ENCODE peak calls at places on chromosomes 4 and X, in six cellular contexts. One of them, this sample, is unnamed.
A peak's percentile ranks its signal among the peaks of the same experiment; 100 is the strongest.

GRCh38 chr4:125085-125820 is 952 bp downstream of the ZNF718 start:
- DNase-seq in Ammon's horn: no peak
- DNase-seq in stimulated activated effector memory CD8-positive, alpha-beta T cell treated with anti-CD3 and anti-CD28 coated beads, Interleukin-12 subunit alpha, Interleukin-12 subunit beta, amount 100 ng/mL, for 72 hours: no peak
- DNase-seq in hepatocyte: peak; percentile 79
- DNase-seq in NCI-H1105 treated with DMSO at 0.1 percent for 48 hours: no peak
- DNase-seq in IMR-90: peak; percentile 17
- DNase-seq in this sample: peak; percentile 31

GRCh38 chrX:17590892-17591740 is 146.2 kb upstream of the SCML1 start:
- DNase-seq in hepatocyte: peak; percentile 68
- DNase-seq in IMR-90: peak; percentile 80
- DNase-seq in Ammon's horn: peak; percentile 69
- DNase-seq in stimulated activated effector memory CD8-positive, alpha-beta T cell treated with anti-CD3 and anti-CD28 coated beads, Interleukin-12 subunit alpha, Interleukin-12 subunit beta, amount 100 ng/mL, for 72 hours: no peak
- DNase-seq in NCI-H1105 treated with DMSO at 0.1 percent for 48 hours: peak; percentile 65
- DNase-seq in this sample: peak; percentile 67

GRCh38 chrX:114626323-114626722 is 42.4 kb downstream of the HTR2C start:
- DNase-seq in NCI-H1105 treated with DMSO at 0.1 percent for 48 hours: no peak
- DNase-seq in IMR-90: peak; percentile 3
- DNase-seq in stimulated activated effector memory CD8-positive, alpha-beta T cell treated with anti-CD3 and anti-CD28 coated beads, Interleukin-12 subunit alpha, Interleukin-12 subunit beta, amount 100 ng/mL, for 72 hours: no peak
- DNase-seq in hepatocyte: peak; percentile 55
- DNase-seq in Ammon's horn: no peak
- DNase-seq in this sample: no peak

GRCh38 chrX:24231169-24231568 is 81.6 kb downstream of the ZFX start:
- DNase-seq in stimulated activated effector memory CD8-positive, alpha-beta T cell treated with anti-CD3 and anti-CD28 coated beads, Interleukin-12 subunit alpha, Interleukin-12 subunit beta, amount 100 ng/mL, for 72 hours: no peak
- DNase-seq in Ammon's horn: peak; percentile 27
- DNase-seq in hepatocyte: peak; percentile 76
- DNase-seq in NCI-H1105 treated with DMSO at 0.1 percent for 48 hours: no peak
- DNase-seq in IMR-90: peak; percentile 93
- DNase-seq in this sample: peak; percentile 88

GRCh38 chr4:26175016-26175786 is 145.6 kb upstream of the RBPJ start:
- DNase-seq in NCI-H1105 treated with DMSO at 0.1 percent for 48 hours: no peak
- DNase-seq in Ammon's horn: no peak
- DNase-seq in hepatocyte: no peak
- DNase-seq in stimulated activated effector memory CD8-positive, alpha-beta T cell treated with anti-CD3 and anti-CD28 coated beads, Interleukin-12 subunit alpha, Interleukin-12 subunit beta, amount 100 ng/mL, for 72 hours: no peak
- DNase-seq in IMR-90: no peak
- DNase-seq in this sample: no peak

GRCh38 chr4:167000141-167000852 is 234.0 kb downstream of the SPOCK3 start:
- DNase-seq in Ammon's horn: no peak
- DNase-seq in hepatocyte: peak; percentile 37
- DNase-seq in IMR-90: no peak
- DNase-seq in stimulated activated effector memory CD8-positive, alpha-beta T cell treated with anti-CD3 and anti-CD28 coated beads, Interleukin-12 subunit alpha, Interleukin-12 subunit beta, amount 100 ng/mL, for 72 hours: no peak
- DNase-seq in NCI-H1105 treated with DMSO at 0.1 percent for 48 hours: no peak
- DNase-seq in this sample: peak; percentile 16

GRCh38 chrX:1393871-1394615 is 2.1 kb upstream of the SLC25A6 start:
- DNase-seq in hepatocyte: no peak
- DNase-seq in IMR-90: no peak
- DNase-seq in stimulated activated effector memory CD8-positive, alpha-beta T cell treated with anti-CD3 and anti-CD28 coated beads, Interleukin-12 subunit alpha, Interleukin-12 subunit beta, amount 100 ng/mL, for 72 hours: no peak
- DNase-seq in NCI-H1105 treated with DMSO at 0.1 percent for 48 hours: no peak
- DNase-seq in Ammon's horn: no peak
- DNase-seq in this sample: no peak

GRCh38 chrX:63855896-63856295 is 70.9 kb upstream of the ARHGEF9 start:
- DNase-seq in IMR-90: peak; percentile 14
- DNase-seq in stimulated activated effector memory CD8-positive, alpha-beta T cell treated with anti-CD3 and anti-CD28 coated beads, Interleukin-12 subunit alpha, Interleukin-12 subunit beta, amount 100 ng/mL, for 72 hours: no peak
- DNase-seq in NCI-H1105 treated with DMSO at 0.1 percent for 48 hours: no peak
- DNase-seq in Ammon's horn: no peak
- DNase-seq in hepatocyte: no peak
- DNase-seq in this sample: peak; percentile 8

GRCh38 chr4:7462509-7462971 is 27.8 kb upstream of the PSAPL1 start:
- DNase-seq in IMR-90: peak; percentile 2
- DNase-seq in hepatocyte: peak; percentile 80
- DNase-seq in NCI-H1105 treated with DMSO at 0.1 percent for 48 hours: peak; percentile 61
- DNase-seq in stimulated activated effector memory CD8-positive, alpha-beta T cell treated with anti-CD3 and anti-CD28 coated beads, Interleukin-12 subunit alpha, Interleukin-12 subunit beta, amount 100 ng/mL, for 72 hours: no peak
- DNase-seq in Ammon's horn: peak; percentile 80
- DNase-seq in this sample: peak; percentile 23

GRCh38 chrX:20414781-20415445 is 148.2 kb upstream of the RPS6KA3 start:
- DNase-seq in stimulated activated effector memory CD8-positive, alpha-beta T cell treated with anti-CD3 and anti-CD28 coated beads, Interleukin-12 subunit alpha, Interleukin-12 subunit beta, amount 100 ng/mL, for 72 hours: no peak
- DNase-seq in hepatocyte: no peak
- DNase-seq in Ammon's horn: no peak
- DNase-seq in NCI-H1105 treated with DMSO at 0.1 percent for 48 hours: no peak
- DNase-seq in IMR-90: peak; percentile 47
- DNase-seq in this sample: peak; percentile 79

GRCh38 chrX:101619336-101619735 is 1.5 kb upstream of the ARMCX6 start:
- DNase-seq in IMR-90: peak; percentile 22
- DNase-seq in NCI-H1105 treated with DMSO at 0.1 percent for 48 hours: peak; percentile 73
- DNase-seq in hepatocyte: peak; percentile 48
- DNase-seq in Ammon's horn: no peak
- DNase-seq in stimulated activated effector memory CD8-positive, alpha-beta T cell treated with anti-CD3 and anti-CD28 coated beads, Interleukin-12 subunit alpha, Interleukin-12 subunit beta, amount 100 ng/mL, for 72 hours: no peak
- DNase-seq in this sample: peak; percentile 39

GRCh38 chr4:88846232-88846790 is 148.7 kb upstream of the NAP1L5 start:
- DNase-seq in stimulated activated effector memory CD8-positive, alpha-beta T cell treated with anti-CD3 and anti-CD28 coated beads, Interleukin-12 subunit alpha, Interleukin-12 subunit beta, amount 100 ng/mL, for 72 hours: no peak
- DNase-seq in hepatocyte: no peak
- DNase-seq in IMR-90: peak; percentile 28
- DNase-seq in Ammon's horn: no peak
- DNase-seq in NCI-H1105 treated with DMSO at 0.1 percent for 48 hours: no peak
- DNase-seq in this sample: no peak

GRCh38 chr4:4659871-4660651 is 118.2 kb upstream of the STX18 start:
- DNase-seq in IMR-90: peak; percentile 94
- DNase-seq in hepatocyte: no peak
- DNase-seq in NCI-H1105 treated with DMSO at 0.1 percent for 48 hours: no peak
- DNase-seq in Ammon's horn: no peak
- DNase-seq in stimulated activated effector memory CD8-positive, alpha-beta T cell treated with anti-CD3 and anti-CD28 coated beads, Interleukin-12 subunit alpha, Interleukin-12 subunit beta, amount 100 ng/mL, for 72 hours: no peak
- DNase-seq in this sample: peak; percentile 93

GRCh38 chrX:3192835-3193234 is 151.6 kb downstream of the ARSF start:
- DNase-seq in stimulated activated effector memory CD8-positive, alpha-beta T cell treated with anti-CD3 and anti-CD28 coated beads, Interleukin-12 subunit alpha, Interleukin-12 subunit beta, amount 100 ng/mL, for 72 hours: no peak
- DNase-seq in hepatocyte: no peak
- DNase-seq in Ammon's horn: no peak
- DNase-seq in IMR-90: no peak
- DNase-seq in NCI-H1105 treated with DMSO at 0.1 percent for 48 hours: no peak
- DNase-seq in this sample: no peak

GRCh38 chrX:63330681-63331080 is 20.5 kb downstream of the SPIN4 start:
- DNase-seq in NCI-H1105 treated with DMSO at 0.1 percent for 48 hours: no peak
- DNase-seq in hepatocyte: no peak
- DNase-seq in IMR-90: no peak
- DNase-seq in Ammon's horn: no peak
- DNase-seq in stimulated activated effector memory CD8-positive, alpha-beta T cell treated with anti-CD3 and anti-CD28 coated beads, Interleukin-12 subunit alpha, Interleukin-12 subunit beta, amount 100 ng/mL, for 72 hours: no peak
- DNase-seq in this sample: no peak

GRCh38 chrX:129875669-129876068 is 30.3 kb upstream of the UTP14A start:
- DNase-seq in Ammon's horn: no peak
- DNase-seq in stimulated activated effector memory CD8-positive, alpha-beta T cell treated with anti-CD3 and anti-CD28 coated beads, Interleukin-12 subunit alpha, Interleukin-12 subunit beta, amount 100 ng/mL, for 72 hours: no peak
- DNase-seq in NCI-H1105 treated with DMSO at 0.1 percent for 48 hours: no peak
- DNase-seq in IMR-90: peak; percentile 76
- DNase-seq in hepatocyte: no peak
- DNase-seq in this sample: peak; percentile 80

GRCh38 chr4:76197971-76198410 is 15.6 kb downstream of the SCARB2 start:
- DNase-seq in hepatocyte: peak; percentile 62
- DNase-seq in Ammon's horn: peak; percentile 93
- DNase-seq in NCI-H1105 treated with DMSO at 0.1 percent for 48 hours: peak; percentile 88
- DNase-seq in stimulated activated effector memory CD8-positive, alpha-beta T cell treated with anti-CD3 and anti-CD28 coated beads, Interleukin-12 subunit alpha, Interleukin-12 subunit beta, amount 100 ng/mL, for 72 hours: no peak
- DNase-seq in IMR-90: peak; percentile 69
- DNase-seq in this sample: peak; percentile 84

GRCh38 chrX:38805294-38806053 is 4.2 kb downstream of the MID1IP1 start:
- DNase-seq in NCI-H1105 treated with DMSO at 0.1 percent for 48 hours: peak; percentile 27
- DNase-seq in Ammon's horn: peak; percentile 51
- DNase-seq in stimulated activated effector memory CD8-positive, alpha-beta T cell treated with anti-CD3 and anti-CD28 coated beads, Interleukin-12 subunit alpha, Interleukin-12 subunit beta, amount 100 ng/mL, for 72 hours: peak; percentile 27
- DNase-seq in IMR-90: peak; percentile 75
- DNase-seq in hepatocyte: peak; percentile 77
- DNase-seq in this sample: peak; percentile 58

GRCh38 chr4:92953462-92953861 is 649.7 kb downstream of the GRID2 start:
- DNase-seq in stimulated activated effector memory CD8-positive, alpha-beta T cell treated with anti-CD3 and anti-CD28 coated beads, Interleukin-12 subunit alpha, Interleukin-12 subunit beta, amount 100 ng/mL, for 72 hours: no peak
- DNase-seq in Ammon's horn: no peak
- DNase-seq in IMR-90: no peak
- DNase-seq in NCI-H1105 treated with DMSO at 0.1 percent for 48 hours: no peak
- DNase-seq in hepatocyte: no peak
- DNase-seq in this sample: no peak

GRCh38 chr4:154908168-154908567 is 127.1 kb downstream of the RBM46 start:
- DNase-seq in NCI-H1105 treated with DMSO at 0.1 percent for 48 hours: no peak
- DNase-seq in Ammon's horn: no peak
- DNase-seq in stimulated activated effector memory CD8-positive, alpha-beta T cell treated with anti-CD3 and anti-CD28 coated beads, Interleukin-12 subunit alpha, Interleukin-12 subunit beta, amount 100 ng/mL, for 72 hours: no peak
- DNase-seq in hepatocyte: peak; percentile 25
- DNase-seq in IMR-90: no peak
- DNase-seq in this sample: no peak

GRCh38 chr4:15400911-15401671 is 26.7 kb upstream of the C1QTNF7 start:
- DNase-seq in stimulated activated effector memory CD8-positive, alpha-beta T cell treated with anti-CD3 and anti-CD28 coated beads, Interleukin-12 subunit alpha, Interleukin-12 subunit beta, amount 100 ng/mL, for 72 hours: no peak
- DNase-seq in hepatocyte: peak; percentile 13
- DNase-seq in NCI-H1105 treated with DMSO at 0.1 percent for 48 hours: no peak
- DNase-seq in Ammon's horn: peak; percentile 73
- DNase-seq in IMR-90: peak; percentile 65
- DNase-seq in this sample: peak; percentile 71

GRCh38 chr4:180571516-180571915 is 1671.7 kb upstream of the TENM3 start:
- DNase-seq in Ammon's horn: no peak
- DNase-seq in hepatocyte: no peak
- DNase-seq in NCI-H1105 treated with DMSO at 0.1 percent for 48 hours: no peak
- DNase-seq in stimulated activated effector memory CD8-positive, alpha-beta T cell treated with anti-CD3 and anti-CD28 coated beads, Interleukin-12 subunit alpha, Interleukin-12 subunit beta, amount 100 ng/mL, for 72 hours: no peak
- DNase-seq in IMR-90: no peak
- DNase-seq in this sample: no peak

GRCh38 chrX:154540897-154541535 is 5.6 kb downstream of the G6PD start:
- DNase-seq in Ammon's horn: no peak
- DNase-seq in NCI-H1105 treated with DMSO at 0.1 percent for 48 hours: no peak
- DNase-seq in IMR-90: no peak
- DNase-seq in hepatocyte: peak; percentile 64
- DNase-seq in stimulated activated effector memory CD8-positive, alpha-beta T cell treated with anti-CD3 and anti-CD28 coated beads, Interleukin-12 subunit alpha, Interleukin-12 subunit beta, amount 100 ng/mL, for 72 hours: no peak
- DNase-seq in this sample: peak; percentile 38

GRCh38 chrX:153944140-153944799 is at the start of gene RENBP:
- DNase-seq in Ammon's horn: peak; percentile 68
- DNase-seq in stimulated activated effector memory CD8-positive, alpha-beta T cell treated with anti-CD3 and anti-CD28 coated beads, Interleukin-12 subunit alpha, Interleukin-12 subunit beta, amount 100 ng/mL, for 72 hours: no peak
- DNase-seq in hepatocyte: peak; percentile 63
- DNase-seq in NCI-H1105 treated with DMSO at 0.1 percent for 48 hours: peak; percentile 20
- DNase-seq in IMR-90: no peak
- DNase-seq in this sample: no peak

GRCh38 chr4:21507439-21507838 is 441.1 kb downstream of the KCNIP4 start:
- DNase-seq in IMR-90: no peak
- DNase-seq in hepatocyte: no peak
- DNase-seq in Ammon's horn: peak; percentile 5
- DNase-seq in stimulated activated effector memory CD8-positive, alpha-beta T cell treated with anti-CD3 and anti-CD28 coated beads, Interleukin-12 subunit alpha, Interleukin-12 subunit beta, amount 100 ng/mL, for 72 hours: no peak
- DNase-seq in NCI-H1105 treated with DMSO at 0.1 percent for 48 hours: peak; percentile 14
- DNase-seq in this sample: no peak

GRCh38 chrX:136204571-136204970 is 46.6 kb downstream of the MAP7D3 start:
- DNase-seq in IMR-90: peak; percentile 57
- DNase-seq in Ammon's horn: peak; percentile 7
- DNase-seq in hepatocyte: no peak
- DNase-seq in NCI-H1105 treated with DMSO at 0.1 percent for 48 hours: no peak
- DNase-seq in stimulated activated effector memory CD8-positive, alpha-beta T cell treated with anti-CD3 and anti-CD28 coated beads, Interleukin-12 subunit alpha, Interleukin-12 subunit beta, amount 100 ng/mL, for 72 hours: no peak
- DNase-seq in this sample: peak; percentile 61

GRCh38 chrX:16282209-16282608 is 114.9 kb downstream of the MAGEB17 start:
- DNase-seq in IMR-90: no peak
- DNase-seq in NCI-H1105 treated with DMSO at 0.1 percent for 48 hours: no peak
- DNase-seq in stimulated activated effector memory CD8-positive, alpha-beta T cell treated with anti-CD3 and anti-CD28 coated beads, Interleukin-12 subunit alpha, Interleukin-12 subunit beta, amount 100 ng/mL, for 72 hours: no peak
- DNase-seq in Ammon's horn: no peak
- DNase-seq in hepatocyte: no peak
- DNase-seq in this sample: no peak

This sample was measured in astrocyte.